ENCODE peak calls at places on chromosome 4, in eight cellular contexts. O, Y, N, V, Z, L, K and U are unnamed samples.

GRCh38 chr4:6177587-6178197 is 22.7 kb downstream of the JAKMIP1 start:
- DNase-seq in L (no peak), K (no peak), Y (no peak), O (no peak), N (no peak), Z (peak), V (no peak), U (peak)

GRCh38 chr4:184374006-184374405 is 100.3 kb downstream of the IRF2 start:
- DNase-seq in Z (no peak), Y (no peak), N (no peak), O (no peak), K (no peak), V (no peak), L (peak), U (no peak)

GRCh38 chr4:9893329-9894108 is 112.1 kb downstream of the DRD5 start:
- DNase-seq in Y (no peak), N (no peak), Z (no peak), O (no peak), K (no peak), L (no peak), V (no peak), U (no peak)

GRCh38 chr4:46081211-46081610 is 42.6 kb downstream of the GABRG1 start:
- DNase-seq in N (no peak), Z (no peak), V (no peak), O (no peak), K (no peak), Y (no peak), L (no peak), U (no peak)

GRCh38 chr4:13982008-13982407 is 354.5 kb upstream of the BOD1L1 start:
- DNase-seq in V (no peak), K (no peak), L (no peak), O (no peak), Z (no peak), Y (no peak), N (no peak), U (no peak)

GRCh38 chr4:104425003-104425402 is 69.7 kb downstream of the CXXC4 start:
- DNase-seq in L (no peak), Y (no peak), N (no peak), K (no peak), V (peak), Z (no peak), O (no peak), U (peak)

GRCh38 chr4:77930876-77931275 is 68.2 kb downstream of the MRPL1 start:
- DNase-seq in Z (no peak), L (no peak), V (no peak), O (no peak), Y (no peak), K (peak), N (no peak), U (no peak)

GRCh38 chr4:158410272-158410671 is 111.4 kb upstream of the RXFP1 start:
- DNase-seq in V (no peak), K (peak), O (peak), N (no peak), Y (peak), L (peak), Z (no peak), U (no peak)

GRCh38 chr4:81165853-81166430 is 49.1 kb downstream of the PRKG2 start:
- DNase-seq in V (no peak), Z (no peak), K (peak), O (peak), L (no peak), Y (peak), N (no peak), U (peak)

GRCh38 chr4:124913237-124913636 is 200.7 kb upstream of the ANKRD50 start:
- DNase-seq in O (no peak), V (no peak), N (no peak), Z (no peak), Y (no peak), K (no peak), L (no peak), U (no peak)
- TF ChIP-seq CTCF in O (no peak), V (no peak), N (no peak), Z (no peak), Y (no peak), K (no peak), L (no peak), U (no peak)

GRCh38 chr4:25792200-25792791 is 70.5 kb downstream of the SEL1L3 start:
- DNase-seq in O (no peak), K (no peak), V (peak), L (peak), N (no peak), Y (no peak), Z (peak), U (peak)
- TF ChIP-seq CTCF in O (peak), K (peak), V (no peak), L (peak), N (peak), Y (peak), Z (peak), U (peak)

DNA sequence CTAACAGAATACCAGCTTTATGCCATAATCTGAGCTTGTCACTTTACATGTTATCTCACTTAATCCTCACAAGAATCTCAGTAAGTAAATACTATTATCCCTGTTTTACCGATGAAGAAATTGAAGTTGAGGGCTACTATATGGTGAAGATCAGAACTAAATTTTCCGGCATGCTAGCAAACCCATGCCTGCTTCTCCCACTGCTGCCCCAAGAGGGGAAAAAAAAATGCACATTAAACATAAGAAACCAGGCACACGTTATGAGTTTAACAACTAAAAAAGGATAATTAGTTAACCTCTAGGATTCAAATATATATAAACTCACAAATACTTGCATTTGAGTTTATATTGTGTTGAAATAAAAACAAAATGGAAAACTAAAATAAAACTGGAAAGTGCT is 10.8 kb downstream of the SLC10A7 start:
- DNase-seq in V (no peak), N (no peak), L (no peak), K (no peak), Z (no peak), O (no peak), Y (no peak), U (no peak)
- TF ChIP-seq CTCF in V (peak), N (peak), L (peak), K (no peak), Z (no peak), O (no peak), Y (peak), U (peak)

GRCh38 chr4:95507561-95507960 is 41.2 kb downstream of the UNC5C start:
- DNase-seq in Y (no peak), O (no peak), V (no peak), L (no peak), N (no peak), K (no peak), Z (no peak), U (no peak)

GRCh38 chr4:95511477-95511876 is 37.3 kb downstream of the UNC5C start:
- DNase-seq in V (no peak), Y (no peak), Z (no peak), O (no peak), K (no peak), L (no peak), N (no peak), U (no peak)

GRCh38 chr4:95510877-95511276 is 37.9 kb downstream of the UNC5C start:
- DNase-seq in V (no peak), N (no peak), Y (no peak), Z (no peak), O (peak), L (no peak), K (no peak), U (peak)

GRCh38 chr4:95508421-95508820 is 40.4 kb downstream of the UNC5C start:
- DNase-seq in K (peak), L (peak), V (no peak), Z (no peak), Y (no peak), N (peak), O (peak), U (no peak)

DNA sequence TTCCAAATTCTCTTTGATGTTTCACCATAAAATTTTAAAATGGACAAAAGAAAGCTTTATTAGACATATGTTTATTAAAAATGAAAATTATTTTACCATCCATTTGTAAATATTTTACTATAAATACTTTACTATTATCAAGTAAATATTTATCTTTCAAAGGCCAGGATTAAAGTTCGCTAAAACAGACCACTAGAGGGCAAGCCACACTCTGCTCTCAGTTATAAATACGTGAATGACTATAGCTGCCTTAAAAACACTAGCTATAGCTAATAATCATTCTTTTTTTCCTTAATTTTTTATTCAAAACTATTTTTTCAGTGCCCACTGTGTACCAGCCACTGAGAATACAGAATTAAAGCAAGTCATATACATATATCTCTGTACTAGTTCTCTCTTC is 38.6 kb downstream of the UNC5C start:
- DNase-seq in Y (no peak), K (peak), N (peak), O (peak), V (no peak), L (peak), Z (no peak), U (peak)
- TF ChIP-seq CTCF in Y (peak), K (peak), N (peak), O (peak), V (peak), L (peak), Z (peak), U (peak)

GRCh38 chr4:119284876-119285611 is 36.9 kb downstream of the FABP2 start:
- DNase-seq in K (peak), L (peak), O (peak), Z (no peak), V (no peak), Y (peak), N (no peak), U (no peak)
- TF ChIP-seq CTCF in K (no peak), L (no peak), O (no peak), Z (no peak), V (no peak), Y (peak), N (no peak), U (no peak)

DNA sequence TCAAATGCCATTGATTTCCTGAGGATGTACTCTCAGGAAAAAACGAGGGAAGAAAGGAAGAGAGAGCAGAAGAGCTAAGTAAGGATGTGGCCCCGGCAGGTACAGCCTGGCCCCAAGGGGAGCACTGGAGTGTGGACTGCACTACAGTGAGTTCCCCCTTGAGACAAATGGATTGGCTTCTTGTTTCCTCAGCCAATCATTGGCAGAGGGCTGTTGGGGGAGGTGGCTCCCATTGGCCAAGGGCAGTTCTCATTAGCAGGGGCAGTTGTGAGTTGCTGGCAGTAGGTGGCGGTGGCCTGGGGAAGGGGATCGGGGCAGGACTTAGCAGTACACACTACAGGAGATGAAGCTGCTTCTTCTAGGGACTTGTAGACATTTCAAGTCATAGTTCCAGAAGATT is 24.1 kb upstream of the OCIAD2 start:
- DNase-seq in L (no peak), Z (no peak), O (no peak), Y (no peak), V (no peak), N (no peak), K (no peak), U (no peak)
- TF ChIP-seq CTCF in L (no peak), Z (no peak), O (no peak), Y (no peak), V (no peak), N (no peak), K (no peak), U (peak)

GRCh38 chr4:89754531-89754930 is 82.4 kb downstream of the SNCA start:
- DNase-seq in Y (peak), O (no peak), L (no peak), N (no peak), V (no peak), K (no peak), Z (no peak), U (no peak)

GRCh38 chr4:89752932-89753598 is 83.9 kb downstream of the SNCA start:
- DNase-seq in Y (peak), O (peak), N (peak), V (peak), Z (no peak), L (peak), K (peak), U (peak)

GRCh38 chr4:89753601-89754066 is 83.3 kb downstream of the SNCA start:
- DNase-seq in O (peak), V (no peak), N (peak), K (peak), Y (peak), Z (no peak), L (peak), U (no peak)

GRCh38 chr4:89757154-89757723 is 79.7 kb downstream of the SNCA start:
- DNase-seq in O (no peak), N (no peak), Y (no peak), L (no peak), Z (no peak), V (peak), K (no peak), U (peak)

GRCh38 chr4:89755210-89755609 is 81.8 kb downstream of the SNCA start:
- DNase-seq in Z (no peak), O (no peak), K (no peak), Y (no peak), V (no peak), N (no peak), L (peak), U (no peak)
- TF ChIP-seq CTCF in Z (no peak), O (peak), K (peak), Y (peak), V (no peak), N (peak), L (peak), U (peak)